ENCODE peak calls at places on chromosomes 3 and 15, in five cellular contexts. H is HAP-1, E is right lobe of liver, C is cardiac muscle cell, D is Caco-2. R is an unnamed sample. For H3K27me3 and H3K4me1, the result is how much of the 10 kb centered on the place peaks cover.

GRCh38 chr15:72939855-72940631 is 112.2 kb upstream of the NEO1 start:
- DNase-seq in H (no peak), E (no peak), D (no peak), C (no peak), R (no peak)

GRCh38 chr3:56314842-56315241 is 153.4 kb downstream of the ERC2 start:
- DNase-seq in D (peak), E (no peak), H (no peak), C (peak), R (peak)

GRCh38 chr3:64440498-64440897 is 215.2 kb upstream of the PRICKLE2 start:
- DNase-seq in D (no peak), H (peak), E (no peak), C (peak), R (no peak)

GRCh38 chr3:42666022-42666421 is 12.5 kb downstream of the ZBTB47 start:
- DNase-seq in H (no peak), D (no peak), E (no peak), C (no peak), R (no peak)

GRCh38 chr15:39213385-39213840 is 367.5 kb upstream of the THBS1 start:
- DNase-seq in E (no peak), H (peak), D (peak), C (peak), R (peak)

GRCh38 chr3:147773236-147773635 is 364.1 kb downstream of the ZIC1 start:
- DNase-seq in D (no peak), E (no peak), H (no peak), C (no peak), R (no peak)

GRCh38 chr15:73196113-73196512 is 143.8 kb downstream of the NEO1 start:
- DNase-seq in D (no peak), C (peak), H (no peak), E (no peak), R (no peak)

GRCh38 chr3:112302061-112302830 is 8.2 kb upstream of the SLC9C1 start:
- DNase-seq in D (peak), H (peak), E (no peak), C (peak), R (peak)

GRCh38 chr3:143060906-143061305 is 58.7 kb upstream of the CHST2 start:
- DNase-seq in E (no peak), C (peak), H (no peak), D (no peak), R (no peak)

GRCh38 chr15:101411085-101411484 is 78.4 kb downstream of the PCSK6 start:
- DNase-seq in D (no peak), C (no peak), E (no peak), H (no peak), R (no peak)

GRCh38 chr3:71499477-71499876 is 84.1 kb downstream of the FOXP1 start:
- DNase-seq in C (no peak), E (no peak), H (no peak), D (no peak), R (no peak)

GRCh38 chr3:52521881-52522650 is 11.6 kb downstream of the NT5DC2 start:
- DNase-seq in D (no peak), C (no peak), E (peak), H (no peak), R (no peak)

GRCh38 chr3:124627501-124627908 is 102.7 kb upstream of the UMPS start:
- DNase-seq in E (no peak), D (peak), H (no peak), C (peak), R (no peak)

GRCh38 chr15:75228787-75229186 is 27.1 kb downstream of the C15orf39 start:
- DNase-seq in E (no peak), C (no peak), H (no peak), D (no peak), R (no peak)

GRCh38 chr15:81091889-81092558 is 42.0 kb upstream of the CFAP161 start:
- DNase-seq in C (peak), D (no peak), H (no peak), E (no peak), R (peak)

GRCh38 chr15:77901251-77901881 is 176.1 kb downstream of the TBC1D2B start:
- DNase-seq in D (no peak), E (peak), H (no peak), C (no peak), R (no peak)

GRCh38 chr15:61500951-61501350 is 271.8 kb upstream of the RORA start:
- DNase-seq in H (no peak), C (no peak), E (no peak), D (no peak), R (no peak)

GRCh38 chr3:6737223-6737994 is 123.5 kb upstream of the GRM7 start:
- DNase-seq in H (no peak), D (no peak), E (no peak), C (no peak), R (no peak)

GRCh38 chr15:43920201-43920600 is 93.4 kb downstream of the WDR76 start:
- DNase-seq in C (peak), H (no peak), E (no peak), D (no peak), R (no peak)

GRCh38 chr3:8301977-8302589 is 199.5 kb upstream of the LMCD1 start:
- DNase-seq in C (peak), H (peak), E (no peak), D (peak), R (peak)

GRCh38 chr15:34753236-34753894 is 1.4 kb downstream of the GJD2 start:
- DNase-seq in D (peak), C (peak), H (peak), E (no peak), R (peak)

GRCh38 chr3:75294124-75294523 is 370.0 kb upstream of the FRG2C start:
- DNase-seq in C (peak), E (no peak), D (peak), H (no peak), R (peak)

GRCh38 chr3:9862391-9863235 is 17.4 kb downstream of the CIDEC start:
- DNase-seq in C (peak), D (peak), E (peak), H (no peak), R (no peak)

GRCh38 chr15:25862469-25863066 is 559 bp downstream of the ATP10A start:
- DNase-seq in C (peak), E (no peak), H (peak), D (no peak), R (no peak)

GRCh38 chr3:190003730-190004129 is 117.0 kb downstream of the P3H2 start:
- DNase-seq in C (peak), D (no peak), E (no peak), H (no peak), R (no peak)

GRCh38 chr3:150319900-150320299 is 88.2 kb upstream of the TSC22D2 start:
- DNase-seq in C (peak), H (no peak), D (peak), E (no peak), R (peak)

GRCh38 chr15:27165590-27165989 is 194.6 kb downstream of the GABRG3 start:
- DNase-seq in D (no peak), E (no peak), C (no peak), H (no peak), R (no peak)

GRCh38 chr3:184414418-184415228 is 34.8 kb downstream of the CHRD start:
- DNase-seq in D (no peak), C (no peak), H (no peak), E (no peak), R (no peak)

GRCh38 chr3:194485876-194486539 is 794 bp downstream of the ATP13A3 start:
- DNase-seq in D (peak), H (no peak), E (peak), C (peak), R (peak)

GRCh38 chr3:99670556-99670950 is 32.2 kb downstream of the COL8A1 start:
- DNase-seq in E (no peak), H (no peak), C (no peak), D (no peak), R (no peak)

GRCh38 chr3:98901032-98901464 is 447 bp downstream of the DCBLD2 start:
- DNase-seq in E (peak), H (peak), C (peak), D (peak), R (peak)

GRCh38 chr15:69732133-69732532 is 279.5 kb downstream of the RPLP1 start:
- DNase-seq in C (no peak), H (no peak), D (no peak), E (no peak), R (no peak)

GRCh38 chr15:37995461-37996347 is 61.3 kb downstream of the TMCO5A start:
- DNase-seq in C (peak), E (no peak), H (peak), D (peak), R (peak)

GRCh38 chr3:101635954-101636798 is 40.8 kb downstream of the ZBTB11 start:
- DNase-seq in D (peak), H (peak), C (peak), E (peak), R (peak)

GRCh38 chr3:23762214-23763039 is 43.3 kb upstream of the UBE2E1 start:
- DNase-seq in D (no peak), C (no peak), E (no peak), H (no peak), R (no peak)
- H3K4me3 ChIP-seq in D (no peak), C (no peak), E (no peak), H (no peak), R (peak)

GRCh38 chr15:96359772-96360498 is 29.4 kb downstream of the NR2F2 start:
- DNase-seq in D (no peak), C (peak), E (no peak), H (no peak), R (no peak)

GRCh38 chr15:96362001-96362758 is 31.7 kb downstream of the NR2F2 start:
- DNase-seq in D (no peak), C (no peak), H (peak), E (no peak), R (no peak)

GRCh38 chr15:96360581-96361308 is 30.2 kb downstream of the NR2F2 start:
- DNase-seq in E (no peak), C (no peak), H (no peak), D (no peak), R (no peak)

GRCh38 chr15:96362759-96363678 is 32.5 kb downstream of the NR2F2 start:
- DNase-seq in C (no peak), D (no peak), E (no peak), H (no peak), R (no peak)

GRCh38 chr15:96361309-96362000 is 31.0 kb downstream of the NR2F2 start:
- DNase-seq in C (no peak), E (no peak), H (no peak), D (no peak), R (no peak)
- H3K27me3 ChIP-seq in C (half or more), E (under half), H (under half), D (under half), R (under half)

DNA sequence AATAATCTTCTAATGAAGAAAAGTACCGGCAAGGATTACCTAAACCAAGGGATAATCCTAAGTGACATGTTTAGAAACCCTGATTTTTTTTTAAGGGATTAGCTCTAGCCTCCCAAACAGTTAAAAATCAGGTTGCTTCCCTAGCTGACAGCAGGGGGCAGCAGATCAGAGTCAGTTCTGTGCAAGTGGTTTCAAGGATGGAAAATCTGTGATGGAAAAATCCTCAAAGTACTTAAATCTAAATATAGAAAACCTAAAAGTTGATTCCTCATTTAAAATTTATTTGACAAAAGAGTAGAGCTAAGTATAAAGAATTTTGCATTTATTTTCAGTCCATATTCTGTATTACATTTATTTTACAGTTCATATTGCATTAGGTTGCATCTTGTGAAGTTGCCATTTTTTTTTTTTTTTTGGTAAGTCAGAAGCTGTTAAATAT is 107.6 kb downstream of the PEX5L start:
- DNase-seq in C (peak), E (no peak), D (peak), H (peak), R (peak)
- H3K4me1 ChIP-seq in C (under half), E (under half), D (under half), H (under half), R (under half)

GRCh38 chr15:90003736-90004135 is 2.6 kb downstream of the ZNF710 start:
- DNase-seq in E (no peak), D (no peak), H (no peak), C (no peak), R (no peak)
- H3K4me3 ChIP-seq in E (peak), D (no peak), H (no peak), C (no peak), R (no peak)

GRCh38 chr3:31469385-31469784 is 63.3 kb upstream of the STT3B start:
- DNase-seq in C (no peak), D (no peak), H (no peak), E (no peak), R (no peak)
- H3K27me3 ChIP-seq in C (under half), D (under half), H (under half), E (under half), R (under half)

GRCh38 chr3:66885326-66886000 is 112.6 kb upstream of the KBTBD8 start:
- DNase-seq in C (peak), E (no peak), H (peak), D (peak), R (no peak)

GRCh38 chr3:66884659-66885058 is 113.4 kb upstream of the KBTBD8 start:
- DNase-seq in H (no peak), C (no peak), E (no peak), D (no peak), R (no peak)

GRCh38 chr3:66889758-66890576 is 108.1 kb upstream of the KBTBD8 start:
- DNase-seq in E (no peak), H (no peak), C (no peak), D (no peak), R (peak)
- H3K4me1 ChIP-seq in E (under half), H (under half), C (under half), D (under half), R (under half)

R was measured in SJCRH30.